ENCODE peak calls at places on chromosomes 3 and 15, in seven cellular contexts. L, J, C, K, Y, Q and W are unnamed samples.

GRCh38 chr3:161915283-161915682 is 418.7 kb downstream of the OTOL1 start:
- DNase-seq in L (no peak), Y (peak), C (no peak), J (no peak), Q (no peak), K (no peak), W (no peak)

GRCh38 chr3:128383316-128384235 is 83.1 kb downstream of the DNAJB8 start:
- DNase-seq in L (peak), Y (no peak), C (peak), J (peak), K (peak), Q (no peak), W (peak)

GRCh38 chr3:16174389-16174788 is at the start of gene GALNT15:
- DNase-seq in Q (peak), Y (no peak), C (peak), J (peak), L (no peak), K (peak), W (no peak)

GRCh38 chr3:10010546-10011465 is 15.4 kb upstream of the FANCD2 start:
- DNase-seq in Y (peak), C (peak), L (peak), J (peak), Q (peak), K (peak), W (peak)

GRCh38 chr3:188001052-188001567 is 152.8 kb upstream of the LPP start:
- DNase-seq in J (no peak), Q (no peak), L (no peak), C (no peak), Y (peak), K (no peak), W (no peak)

GRCh38 chr15:39363761-39364586 is 216.9 kb upstream of the THBS1 start:
- DNase-seq in K (peak), J (no peak), L (no peak), C (no peak), Y (no peak), Q (no peak), W (no peak)

GRCh38 chr3:30428251-30428650 is 178.2 kb upstream of the TGFBR2 start:
- DNase-seq in J (no peak), L (no peak), C (no peak), K (no peak), Q (no peak), Y (no peak), W (no peak)

GRCh38 chr15:100595964-100596363 is 6.0 kb downstream of the LINS1 start:
- DNase-seq in C (no peak), Q (no peak), L (no peak), Y (no peak), J (no peak), K (no peak), W (no peak)

GRCh38 chr3:186046838-186047237 is 62.1 kb downstream of the ETV5 start:
- DNase-seq in C (no peak), L (no peak), Y (no peak), Q (no peak), K (no peak), J (no peak), W (no peak)

GRCh38 chr3:14148041-14148985 is 23.5 kb downstream of the TMEM43 start:
- DNase-seq in K (no peak), J (no peak), Y (no peak), L (peak), C (no peak), Q (no peak), W (no peak)

GRCh38 chr3:53842436-53843194 is 3.6 kb downstream of the CHDH start:
- DNase-seq in Y (no peak), K (no peak), J (no peak), Q (peak), C (peak), L (no peak), W (no peak)

GRCh38 chr3:52552089-52552488 is 15.7 kb downstream of the UQCC5 start:
- DNase-seq in C (no peak), L (no peak), J (no peak), Y (no peak), K (peak), Q (no peak), W (no peak)

GRCh38 chr3:27935492-27935891 is 213.4 kb upstream of the EOMES start:
- DNase-seq in L (no peak), Y (no peak), K (no peak), Q (no peak), C (no peak), J (no peak), W (no peak)

GRCh38 chr15:32659340-32659831 is 17.9 kb downstream of the SCG5 start:
- DNase-seq in L (no peak), Y (no peak), J (no peak), C (no peak), Q (no peak), K (peak), W (no peak)